ENCODE peak calls at places on chromosomes 1 and 21, in seven cellular contexts. One of them, this sample, is unnamed.

GRCh38 chr1:39196244-39197215 is 8.0 kb upstream of the MACF1 start:
- DNase-seq in mesendoderm: no peak
- DNase-seq in IMR-90: peak
- DNase-seq in PC-3: peak
- DNase-seq in A549: no peak
- DNase-seq in fibroblast of lung: peak
- DNase-seq in mammary epithelial cell: peak
- DNase-seq in this sample: no peak

GRCh38 chr1:20028726-20029125 is 41.3 kb upstream of the PLA2G5 start:
- DNase-seq in fibroblast of lung: no peak
- DNase-seq in PC-3: no peak
- DNase-seq in A549: no peak
- DNase-seq in mammary epithelial cell: no peak
- DNase-seq in IMR-90: no peak
- DNase-seq in mesendoderm: no peak
- DNase-seq in this sample: no peak

GRCh38 chr1:112703706-112704105 is 3.2 kb downstream of the RHOC start:
- DNase-seq in mammary epithelial cell: no peak
- DNase-seq in IMR-90: no peak
- DNase-seq in PC-3: no peak
- DNase-seq in fibroblast of lung: no peak
- DNase-seq in A549: no peak
- DNase-seq in mesendoderm: no peak
- DNase-seq in this sample: no peak

GRCh38 chr1:40344597-40344996 is 27.5 kb upstream of the COL9A2 start:
- DNase-seq in fibroblast of lung: peak
- DNase-seq in IMR-90: peak
- DNase-seq in A549: no peak
- DNase-seq in mesendoderm: no peak
- DNase-seq in PC-3: no peak
- DNase-seq in mammary epithelial cell: peak
- DNase-seq in this sample: no peak

GRCh38 chr1:46580140-46580903 is 23.7 kb downstream of the MKNK1 start:
- DNase-seq in fibroblast of lung: no peak
- DNase-seq in IMR-90: peak
- DNase-seq in A549: no peak
- DNase-seq in mammary epithelial cell: no peak
- DNase-seq in mesendoderm: no peak
- DNase-seq in PC-3: no peak
- DNase-seq in this sample: no peak

GRCh38 chr1:226125831-226126230 is 60.7 kb downstream of the ACBD3 start:
- DNase-seq in mesendoderm: no peak
- DNase-seq in IMR-90: no peak
- DNase-seq in PC-3: no peak
- DNase-seq in fibroblast of lung: peak
- DNase-seq in mammary epithelial cell: no peak
- DNase-seq in A549: no peak
- DNase-seq in this sample: no peak

GRCh38 chr1:15756143-15757015 is 2.2 kb upstream of the FBLIM1 start:
- DNase-seq in mammary epithelial cell: peak
- DNase-seq in PC-3: peak
- DNase-seq in fibroblast of lung: no peak
- DNase-seq in mesendoderm: no peak
- DNase-seq in IMR-90: no peak
- DNase-seq in A549: no peak
- DNase-seq in this sample: no peak

GRCh38 chr1:177068011-177068410 is 96.5 kb downstream of the ASTN1 start:
- DNase-seq in PC-3: no peak
- DNase-seq in A549: no peak
- DNase-seq in mammary epithelial cell: no peak
- DNase-seq in IMR-90: no peak
- DNase-seq in mesendoderm: no peak
- DNase-seq in fibroblast of lung: no peak
- DNase-seq in this sample: no peak

GRCh38 chr1:158045639-158046038 is 52.2 kb downstream of the KIRREL1 start:
- DNase-seq in IMR-90: peak
- DNase-seq in PC-3: no peak
- DNase-seq in mammary epithelial cell: no peak
- DNase-seq in fibroblast of lung: peak
- DNase-seq in A549: no peak
- DNase-seq in mesendoderm: peak
- DNase-seq in this sample: no peak

GRCh38 chr1:63487336-63488065 is 35.5 kb downstream of the ITGB3BP start:
- DNase-seq in PC-3: peak
- DNase-seq in IMR-90: peak
- DNase-seq in fibroblast of lung: peak
- DNase-seq in mammary epithelial cell: no peak
- DNase-seq in A549: no peak
- DNase-seq in mesendoderm: no peak
- DNase-seq in this sample: no peak

GRCh38 chr1:7267493-7267892 is 482.2 kb downstream of the CAMTA1 start:
- DNase-seq in PC-3: no peak
- DNase-seq in mesendoderm: no peak
- DNase-seq in A549: no peak
- DNase-seq in IMR-90: peak
- DNase-seq in mammary epithelial cell: peak
- DNase-seq in fibroblast of lung: peak
- DNase-seq in this sample: peak

GRCh38 chr1:156777573-156777972 is 10.2 kb downstream of the PRCC start:
- DNase-seq in mesendoderm: peak
- DNase-seq in fibroblast of lung: no peak
- DNase-seq in mammary epithelial cell: no peak
- DNase-seq in IMR-90: no peak
- DNase-seq in PC-3: no peak
- DNase-seq in A549: no peak
- DNase-seq in this sample: no peak

GRCh38 chr1:13646533-13646932 is 53.5 kb upstream of the PRDM2 start:
- DNase-seq in IMR-90: no peak
- DNase-seq in A549: no peak
- DNase-seq in mammary epithelial cell: peak
- DNase-seq in fibroblast of lung: no peak
- DNase-seq in mesendoderm: no peak
- DNase-seq in PC-3: no peak
- DNase-seq in this sample: no peak

GRCh38 chr1:212458817-212459216 is 26.1 kb downstream of the NENF start:
- DNase-seq in mammary epithelial cell: no peak
- DNase-seq in PC-3: no peak
- DNase-seq in mesendoderm: no peak
- DNase-seq in fibroblast of lung: no peak
- DNase-seq in IMR-90: no peak
- DNase-seq in A549: no peak
- DNase-seq in this sample: no peak

GRCh38 chr21:30444204-30444603 is 4.1 kb downstream of the KRTAP15-1 start:
- DNase-seq in fibroblast of lung: no peak
- DNase-seq in IMR-90: no peak
- DNase-seq in mesendoderm: peak
- DNase-seq in PC-3: peak
- DNase-seq in mammary epithelial cell: no peak
- DNase-seq in A549: no peak
- DNase-seq in this sample: no peak

GRCh38 chr1:91650764-91651163 is 150.1 kb downstream of the CDC7 start:
- DNase-seq in mammary epithelial cell: peak
- DNase-seq in IMR-90: peak
- DNase-seq in mesendoderm: no peak
- DNase-seq in A549: peak
- DNase-seq in PC-3: peak
- DNase-seq in fibroblast of lung: peak
- DNase-seq in this sample: peak

GRCh38 chr1:91653183-91653582 is 152.5 kb downstream of the CDC7 start:
- DNase-seq in PC-3: no peak
- DNase-seq in mammary epithelial cell: no peak
- DNase-seq in fibroblast of lung: no peak
- DNase-seq in IMR-90: no peak
- DNase-seq in mesendoderm: no peak
- DNase-seq in A549: no peak
- DNase-seq in this sample: no peak

GRCh38 chr1:91651243-91651642 is 150.6 kb downstream of the CDC7 start:
- DNase-seq in A549: no peak
- DNase-seq in mesendoderm: no peak
- DNase-seq in IMR-90: no peak
- DNase-seq in mammary epithelial cell: no peak
- DNase-seq in fibroblast of lung: no peak
- DNase-seq in PC-3: no peak
- DNase-seq in this sample: no peak

GRCh38 chr1:91655912-91656449 is 155.3 kb downstream of the CDC7 start:
- DNase-seq in A549: no peak
- DNase-seq in PC-3: no peak
- DNase-seq in IMR-90: no peak
- DNase-seq in mesendoderm: no peak
- DNase-seq in fibroblast of lung: no peak
- DNase-seq in mammary epithelial cell: no peak
- DNase-seq in this sample: no peak

GRCh38 chr1:91651671-91652071 is 151.0 kb downstream of the CDC7 start:
- DNase-seq in fibroblast of lung: peak
- DNase-seq in mesendoderm: no peak
- DNase-seq in IMR-90: peak
- DNase-seq in A549: no peak
- DNase-seq in PC-3: peak
- DNase-seq in mammary epithelial cell: no peak
- DNase-seq in this sample: no peak
- H3K27ac ChIP-seq in fibroblast of lung: peak
- H3K27ac ChIP-seq in mesendoderm: no peak
- H3K27ac ChIP-seq in IMR-90: peak
- H3K27ac ChIP-seq in A549: peak
- H3K27ac ChIP-seq in PC-3: no peak
- H3K27ac ChIP-seq in mammary epithelial cell: no peak
- H3K27ac ChIP-seq in this sample: no peak

DNA sequence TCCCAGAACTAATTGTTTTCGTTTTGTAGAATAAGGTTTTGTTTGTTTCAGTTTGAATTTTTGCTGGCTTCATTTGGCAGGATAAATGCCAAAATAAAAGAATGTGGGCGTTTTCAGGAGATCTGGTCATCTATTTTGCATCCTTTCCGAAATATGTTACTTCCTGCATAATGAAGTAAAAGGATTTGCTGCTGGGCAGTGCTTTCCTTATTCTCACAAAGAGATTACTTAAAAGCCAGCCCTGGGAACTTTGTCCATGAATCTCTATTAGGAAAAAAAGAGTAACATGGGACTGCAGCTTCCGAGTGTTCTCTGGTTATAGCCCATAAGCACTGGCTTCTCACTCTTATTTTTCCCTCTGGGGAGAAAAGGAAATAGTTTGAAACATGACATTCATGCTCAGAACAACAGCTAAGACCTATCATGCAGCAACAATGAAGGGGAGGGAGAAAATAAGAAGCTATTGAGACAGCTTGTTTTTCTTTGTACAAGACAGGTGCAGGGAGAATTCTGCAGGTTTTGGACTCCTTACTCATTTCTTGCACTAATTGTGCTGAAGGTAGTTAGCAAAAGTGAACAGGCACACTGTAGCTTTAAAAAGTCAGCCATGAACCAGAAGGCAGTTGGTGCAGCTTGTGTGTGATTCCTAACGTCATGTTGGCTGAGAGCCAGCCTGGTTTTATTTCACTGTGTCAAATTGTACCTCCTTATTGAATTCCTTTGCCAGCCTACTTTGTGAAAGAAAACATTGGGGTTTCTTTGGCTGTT is at the start of gene SAMD13:
- DNase-seq in IMR-90: peak
- DNase-seq in fibroblast of lung: peak
- DNase-seq in mammary epithelial cell: peak
- DNase-seq in mesendoderm: no peak
- DNase-seq in PC-3: peak
- DNase-seq in A549: peak
- DNase-seq in this sample: no peak
- H3K4me3 ChIP-seq in IMR-90: peak
- H3K4me3 ChIP-seq in fibroblast of lung: peak
- H3K4me3 ChIP-seq in mammary epithelial cell: peak
- H3K4me3 ChIP-seq in mesendoderm: no peak
- H3K4me3 ChIP-seq in PC-3: peak
- H3K4me3 ChIP-seq in A549: peak
- H3K4me3 ChIP-seq in this sample: no peak

GRCh38 chr1:23216771-23217420 is 406 bp downstream of the HTR1D start:
- DNase-seq in A549: no peak
- DNase-seq in mammary epithelial cell: no peak
- DNase-seq in fibroblast of lung: no peak
- DNase-seq in IMR-90: no peak
- DNase-seq in PC-3: no peak
- DNase-seq in mesendoderm: no peak
- DNase-seq in this sample: no peak
- H3K4me2 ChIP-seq in A549: peak
- H3K4me2 ChIP-seq in mammary epithelial cell: peak
- H3K4me2 ChIP-seq in fibroblast of lung: peak
- H3K4me2 ChIP-seq in IMR-90: peak
- H3K4me2 ChIP-seq in PC-3: peak
- H3K4me2 ChIP-seq in mesendoderm: peak
- H3K4me2 ChIP-seq in this sample: peak

DNA sequence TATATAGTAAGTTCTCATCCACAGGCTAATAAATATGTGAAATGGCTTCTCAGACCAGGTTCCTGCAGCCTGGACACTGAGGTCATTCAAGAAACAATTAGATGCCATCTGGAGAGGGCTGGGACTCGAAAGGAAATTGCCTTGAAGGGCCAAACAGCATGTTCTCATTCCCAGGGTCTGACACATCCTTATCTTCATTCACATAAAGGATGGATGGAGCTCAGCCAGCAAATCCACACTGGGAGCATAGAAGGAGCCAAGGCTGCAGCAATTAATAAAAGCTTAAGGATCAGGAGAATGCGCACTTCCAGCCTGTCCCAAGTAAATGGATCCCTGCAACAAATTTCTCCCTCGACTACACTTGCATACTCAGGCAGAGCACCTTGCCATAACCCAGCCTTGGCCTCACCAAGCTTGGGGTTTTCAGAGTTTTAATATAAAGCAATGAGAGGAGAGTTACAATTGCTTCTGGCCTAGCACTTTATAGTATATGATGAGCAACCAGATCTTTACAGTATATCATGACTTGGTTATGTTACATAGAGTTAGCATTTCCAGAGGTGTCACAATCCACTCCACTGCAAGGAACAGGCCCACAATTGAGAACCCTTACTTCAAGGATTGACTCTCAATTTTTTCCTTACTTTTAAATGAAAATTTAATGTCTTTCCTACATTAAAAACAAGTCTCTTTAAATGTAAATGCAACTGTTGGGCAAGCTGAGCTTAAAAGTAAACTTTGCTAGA is 55.9 kb downstream of the BCAR3 start:
- DNase-seq in IMR-90: peak
- DNase-seq in mammary epithelial cell: peak
- DNase-seq in mesendoderm: peak
- DNase-seq in A549: no peak
- DNase-seq in PC-3: peak
- DNase-seq in fibroblast of lung: peak
- DNase-seq in this sample: no peak
- H3K27ac ChIP-seq in IMR-90: no peak
- H3K27ac ChIP-seq in mammary epithelial cell: no peak
- H3K27ac ChIP-seq in mesendoderm: peak
- H3K27ac ChIP-seq in A549: peak
- H3K27ac ChIP-seq in PC-3: peak
- H3K27ac ChIP-seq in fibroblast of lung: peak
- H3K27ac ChIP-seq in this sample: peak

This sample was measured in keratinocyte.